ENCODE peak calls at places on chromosomes 6 and 20, in six cellular contexts. One of them, this sample, is unnamed.

GRCh38 chr6:139858444-139858843 is 484.0 kb upstream of the CITED2 start:
- DNase-seq in body of pancreas: no peak
- DNase-seq in RWPE2: no peak
- DNase-seq in stomach: peak
- DNase-seq in PC-3: peak
- DNase-seq in GM12865: no peak
- DNase-seq in this sample: no peak

GRCh38 chr6:133991096-133991593 is 38.1 kb downstream of the TBPL1 start:
- DNase-seq in body of pancreas: no peak
- DNase-seq in RWPE2: no peak
- DNase-seq in stomach: no peak
- DNase-seq in PC-3: peak
- DNase-seq in GM12865: no peak
- DNase-seq in this sample: peak

GRCh38 chr20:49712918-49713778 is 530 bp downstream of the B4GALT5 start:
- DNase-seq in body of pancreas: peak
- DNase-seq in RWPE2: peak
- DNase-seq in stomach: peak
- DNase-seq in PC-3: no peak
- DNase-seq in GM12865: peak
- DNase-seq in this sample: no peak

GRCh38 chr20:33408716-33409654 is 7.7 kb upstream of the CDK5RAP1 start:
- DNase-seq in body of pancreas: no peak
- DNase-seq in RWPE2: no peak
- DNase-seq in stomach: no peak
- DNase-seq in PC-3: no peak
- DNase-seq in GM12865: peak
- DNase-seq in this sample: no peak

GRCh38 chr6:83884523-83884922 is 25.0 kb downstream of the CYB5R4 start:
- DNase-seq in body of pancreas: no peak
- DNase-seq in RWPE2: no peak
- DNase-seq in stomach: no peak
- DNase-seq in PC-3: peak
- DNase-seq in GM12865: peak
- DNase-seq in this sample: no peak

GRCh38 chr6:156564807-156565149 is 212.4 kb upstream of the ARID1B start:
- DNase-seq in body of pancreas: no peak
- DNase-seq in RWPE2: no peak
- DNase-seq in stomach: no peak
- DNase-seq in PC-3: no peak
- DNase-seq in GM12865: no peak
- DNase-seq in this sample: no peak

GRCh38 chr6:123509112-123509511 is 127.6 kb downstream of the TRDN start:
- DNase-seq in body of pancreas: no peak
- DNase-seq in RWPE2: no peak
- DNase-seq in stomach: no peak
- DNase-seq in PC-3: no peak
- DNase-seq in GM12865: no peak
- DNase-seq in this sample: no peak

GRCh38 chr6:118372413-118372812 is 175.7 kb upstream of the PLN start:
- DNase-seq in body of pancreas: no peak
- DNase-seq in RWPE2: no peak
- DNase-seq in stomach: no peak
- DNase-seq in PC-3: no peak
- DNase-seq in GM12865: no peak
- DNase-seq in this sample: no peak

GRCh38 chr6:63677282-63677681 is 41.7 kb downstream of the PHF3 start:
- DNase-seq in body of pancreas: no peak
- DNase-seq in RWPE2: no peak
- DNase-seq in stomach: no peak
- DNase-seq in PC-3: no peak
- DNase-seq in GM12865: no peak
- DNase-seq in this sample: no peak

GRCh38 chr6:33813246-33813904 is 9.6 kb upstream of the MLN start:
- DNase-seq in body of pancreas: no peak
- DNase-seq in RWPE2: no peak
- DNase-seq in stomach: no peak
- DNase-seq in PC-3: no peak
- DNase-seq in GM12865: no peak
- DNase-seq in this sample: no peak

GRCh38 chr6:32944265-32944664 is 3.4 kb upstream of the HLA-DMB start:
- DNase-seq in body of pancreas: no peak
- DNase-seq in RWPE2: no peak
- DNase-seq in stomach: peak
- DNase-seq in PC-3: no peak
- DNase-seq in GM12865: peak
- DNase-seq in this sample: no peak

GRCh38 chr6:166515072-166515810 is 71.2 kb downstream of the RAMACL start:
- DNase-seq in body of pancreas: no peak
- DNase-seq in RWPE2: peak
- DNase-seq in stomach: no peak
- DNase-seq in PC-3: peak
- DNase-seq in GM12865: no peak
- DNase-seq in this sample: peak

GRCh38 chr20:20780127-20780822 is 67.8 kb upstream of the RALGAPA2 start:
- DNase-seq in body of pancreas: peak
- DNase-seq in RWPE2: peak
- DNase-seq in stomach: peak
- DNase-seq in PC-3: peak
- DNase-seq in GM12865: peak
- DNase-seq in this sample: no peak

GRCh38 chr20:63846128-63846771 is 15.0 kb upstream of the ABHD16B start:
- DNase-seq in body of pancreas: no peak
- DNase-seq in RWPE2: peak
- DNase-seq in stomach: no peak
- DNase-seq in PC-3: peak
- DNase-seq in GM12865: no peak
- DNase-seq in this sample: no peak

GRCh38 chr20:62709537-62709905 is 885 bp downstream of the NTSR1 start:
- DNase-seq in body of pancreas: no peak
- DNase-seq in RWPE2: no peak
- DNase-seq in stomach: no peak
- DNase-seq in PC-3: no peak
- DNase-seq in GM12865: no peak
- DNase-seq in this sample: no peak

GRCh38 chr20:62708591-62709536 is at the start of gene NTSR1:
- DNase-seq in body of pancreas: no peak
- DNase-seq in RWPE2: no peak
- DNase-seq in stomach: no peak
- DNase-seq in PC-3: no peak
- DNase-seq in GM12865: no peak
- DNase-seq in this sample: no peak

GRCh38 chr20:62706857-62707256 is 1.8 kb upstream of the NTSR1 start:
- DNase-seq in body of pancreas: no peak
- DNase-seq in RWPE2: no peak
- DNase-seq in stomach: no peak
- DNase-seq in PC-3: no peak
- DNase-seq in GM12865: no peak
- DNase-seq in this sample: no peak

GRCh38 chr20:62707281-62707941 is 1.2 kb upstream of the NTSR1 start:
- DNase-seq in body of pancreas: no peak
- DNase-seq in RWPE2: no peak
- DNase-seq in stomach: no peak
- DNase-seq in PC-3: peak
- DNase-seq in GM12865: no peak
- DNase-seq in this sample: no peak

DNA sequence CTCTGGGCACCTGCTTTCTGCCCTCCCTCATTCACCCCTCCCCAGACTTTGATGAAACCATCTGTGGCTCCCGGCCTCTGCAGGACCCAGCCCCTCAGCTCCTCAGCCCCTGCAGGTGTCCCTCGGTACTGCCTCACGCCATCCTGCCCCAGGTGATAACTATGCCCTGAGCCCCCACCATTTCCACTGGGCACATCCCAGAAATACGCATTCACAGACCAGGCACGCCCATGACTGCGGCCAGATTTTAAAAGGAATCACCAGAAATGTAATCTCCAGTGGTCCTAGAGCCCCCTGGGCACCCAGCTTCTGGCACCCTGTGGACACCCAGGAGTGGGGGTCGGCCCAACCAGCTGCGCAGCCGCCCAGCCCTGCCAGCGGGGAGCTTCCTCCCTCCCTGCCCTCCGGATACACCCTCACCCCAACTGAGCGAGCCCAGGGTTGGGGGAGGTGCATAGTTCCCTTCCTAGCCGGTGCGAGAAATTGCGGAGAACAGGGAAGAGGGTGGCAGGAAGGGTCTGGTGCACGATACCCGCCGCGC is 585 bp upstream of the NTSR1 start:
- DNase-seq in body of pancreas: no peak
- DNase-seq in RWPE2: no peak
- DNase-seq in stomach: no peak
- DNase-seq in PC-3: peak
- DNase-seq in GM12865: peak
- DNase-seq in this sample: no peak
- TF ChIP-seq CTCF in body of pancreas: no peak
- TF ChIP-seq CTCF in RWPE2: peak
- TF ChIP-seq CTCF in stomach: no peak
- TF ChIP-seq CTCF in PC-3: peak
- TF ChIP-seq CTCF in GM12865: peak
- TF ChIP-seq CTCF in this sample: peak

DNA sequence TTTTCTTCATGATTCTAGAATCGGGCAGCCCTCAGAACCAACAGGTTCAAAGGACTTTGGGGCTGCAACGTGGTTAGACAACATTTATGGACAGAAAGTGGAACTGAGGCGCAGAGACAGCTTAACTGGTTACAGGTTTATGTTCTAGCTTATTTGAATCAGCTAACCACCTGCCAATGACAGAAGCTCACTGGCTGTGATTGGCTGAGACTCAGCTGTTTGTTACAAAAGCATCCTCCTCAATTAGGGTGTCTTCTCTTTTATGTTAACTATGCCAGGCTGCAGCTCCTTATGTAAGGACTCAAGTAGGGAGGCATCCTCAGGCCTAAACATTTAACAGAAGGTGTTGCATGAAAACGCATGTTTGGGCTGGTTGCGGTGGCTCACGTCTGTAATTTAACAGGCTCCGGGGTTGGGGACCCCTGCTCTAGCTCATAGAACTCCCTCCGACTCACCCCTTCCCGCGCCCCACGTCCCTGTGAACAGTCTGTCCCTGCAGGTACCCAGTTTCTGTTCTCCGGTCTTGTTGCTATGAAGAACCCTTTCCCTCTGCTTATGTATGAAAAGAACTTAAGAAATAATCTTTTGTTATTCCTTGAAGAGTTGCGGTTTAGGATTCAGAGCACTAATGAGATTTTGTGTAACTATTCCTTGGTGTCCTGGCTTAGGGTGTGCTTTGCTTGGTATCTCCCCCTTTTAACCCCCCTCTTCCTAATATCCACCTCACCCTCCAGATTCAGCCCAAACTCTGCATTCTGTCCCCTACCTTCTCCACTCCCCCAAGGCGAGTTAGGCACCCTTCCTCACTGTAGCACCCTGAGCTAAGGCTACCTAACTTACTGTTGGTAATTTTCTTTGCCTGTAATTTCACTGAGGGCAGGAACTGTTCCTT is 1.2 kb upstream of the TMEM181 start:
- DNase-seq in body of pancreas: no peak
- DNase-seq in RWPE2: no peak
- DNase-seq in stomach: no peak
- DNase-seq in PC-3: no peak
- DNase-seq in GM12865: no peak
- DNase-seq in this sample: no peak
- H3K4me3 ChIP-seq in body of pancreas: no peak
- H3K4me3 ChIP-seq in RWPE2: no peak
- H3K4me3 ChIP-seq in stomach: no peak
- H3K4me3 ChIP-seq in PC-3: no peak
- H3K4me3 ChIP-seq in GM12865: no peak
- H3K4me3 ChIP-seq in this sample: no peak

GRCh38 chr6:137342607-137343186 is 123.5 kb upstream of the IFNGR1 start:
- DNase-seq in body of pancreas: no peak
- DNase-seq in RWPE2: no peak
- DNase-seq in stomach: no peak
- DNase-seq in PC-3: no peak
- DNase-seq in GM12865: no peak
- DNase-seq in this sample: no peak

GRCh38 chr6:137339929-137340559 is 120.9 kb upstream of the IFNGR1 start:
- DNase-seq in body of pancreas: no peak
- DNase-seq in RWPE2: no peak
- DNase-seq in stomach: no peak
- DNase-seq in PC-3: no peak
- DNase-seq in GM12865: no peak
- DNase-seq in this sample: no peak

DNA sequence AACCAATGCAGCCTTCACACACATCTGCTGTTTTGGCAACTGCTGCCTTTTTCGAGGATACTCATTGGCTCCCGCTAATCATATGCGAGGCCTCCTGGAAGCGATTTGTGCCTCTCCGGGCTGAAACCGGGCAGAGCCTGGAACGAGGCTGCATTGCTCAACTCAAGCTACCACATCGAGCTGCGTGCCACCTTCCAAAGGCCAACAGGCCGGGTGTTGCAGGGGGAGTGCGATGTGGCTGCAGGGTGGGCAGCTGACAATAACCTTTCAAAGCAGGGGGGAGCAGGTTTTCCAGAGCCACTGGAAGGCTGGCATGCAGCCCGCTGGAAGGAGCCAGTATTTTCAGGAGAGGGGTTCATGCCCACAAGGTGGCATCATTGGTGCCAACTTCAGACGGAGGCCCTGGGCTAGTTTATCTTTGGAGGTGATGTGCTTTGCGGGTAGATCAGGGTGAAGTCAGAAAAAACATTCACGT is 122.6 kb upstream of the IFNGR1 start:
- DNase-seq in body of pancreas: peak
- DNase-seq in RWPE2: no peak
- DNase-seq in stomach: peak
- DNase-seq in PC-3: peak
- DNase-seq in GM12865: peak
- DNase-seq in this sample: no peak
- TF ChIP-seq CTCF in body of pancreas: no peak
- TF ChIP-seq CTCF in RWPE2: peak
- TF ChIP-seq CTCF in stomach: peak
- TF ChIP-seq CTCF in PC-3: peak
- TF ChIP-seq CTCF in GM12865: peak
- TF ChIP-seq CTCF in this sample: no peak

GRCh38 chr6:12750416-12750815 is 33.8 kb downstream of the PHACTR1 start:
- DNase-seq in body of pancreas: no peak
- DNase-seq in RWPE2: no peak
- DNase-seq in stomach: no peak
- DNase-seq in PC-3: no peak
- DNase-seq in GM12865: no peak
- DNase-seq in this sample: no peak
- H3K4me3 ChIP-seq in body of pancreas: no peak
- H3K4me3 ChIP-seq in RWPE2: no peak
- H3K4me3 ChIP-seq in stomach: no peak
- H3K4me3 ChIP-seq in PC-3: no peak
- H3K4me3 ChIP-seq in GM12865: no peak
- H3K4me3 ChIP-seq in this sample: no peak